ENCODE peak calls at places on chromosome 7, in six cellular contexts. M, L, N, K, P and F are unnamed samples.

GRCh38 chr7:50469181-50469580 is 19.0 kb upstream of the FIGNL1 start:
- DNase-seq in M (no peak), L (no peak), N (no peak), K (no peak), P (no peak), F (no peak)

GRCh38 chr7:41294556-41295454 is 408.1 kb downstream of the INHBA start:
- DNase-seq in M (no peak), L (no peak), N (no peak), K (no peak), P (no peak), F (no peak)

GRCh38 chr7:131226116-131226562 is 101.5 kb upstream of the MKLN1 start:
- DNase-seq in M (no peak), L (no peak), N (no peak), K (no peak), P (no peak), F (no peak)

GRCh38 chr7:25666671-25667060 is 438.4 kb upstream of the NPVF start:
- DNase-seq in M (no peak), L (no peak), N (no peak), K (no peak), P (no peak), F (no peak)

GRCh38 chr7:117157121-117157870 is 165.6 kb downstream of the WNT2 start:
- DNase-seq in M (peak; percentile 29), L (peak; percentile 48), N (peak; percentile 56), K (no peak), P (no peak), F (no peak)

GRCh38 chr7:2802504-2803341 is 41.4 kb downstream of the GNA12 start:
- DNase-seq in M (peak; percentile 56), L (no peak), N (no peak), K (no peak), P (no peak), F (no peak)

GRCh38 chr7:57646901-57647246 is 196.9 kb downstream of the ZNF716 start:
- DNase-seq in M (no peak), L (peak; percentile 67), N (no peak), K (no peak), P (no peak), F (no peak)

GRCh38 chr7:93148135-93148534 is at the start of gene SAMD9L:
- DNase-seq in M (no peak), L (no peak), N (no peak), K (peak; percentile 28), P (no peak), F (peak; percentile 65)

GRCh38 chr7:98879198-98879988 is 1.1 kb downstream of the TRRAP start:
- DNase-seq in M (peak; percentile 17), L (peak; percentile 52), N (peak; percentile 64), K (peak; percentile 74), P (peak; percentile 49), F (peak; percentile 84)

GRCh38 chr7:24668922-24669635 is 88.2 kb downstream of the GSDME start:
- DNase-seq in M (no peak), L (no peak), N (no peak), K (no peak), P (no peak), F (no peak)

GRCh38 chr7:18231854-18232253 is 204.2 kb upstream of the PRPS1L1 start:
- DNase-seq in M (no peak), L (no peak), N (no peak), K (no peak), P (no peak), F (no peak)

GRCh38 chr7:151511946-151512345 is 7.7 kb downstream of the RHEB start:
- DNase-seq in M (no peak), L (no peak), N (no peak), K (no peak), P (no peak), F (no peak)
- H3K9me3 ChIP-seq in M (no peaks in the 10 kb centered on the region), L (no peaks in the 10 kb centered on the region), N (no peaks in the 10 kb centered on the region), K (no peaks in the 10 kb centered on the region), P (no peaks in the 10 kb centered on the region), F (no peaks in the 10 kb centered on the region)

GRCh38 chr7:64373017-64373416 is 59.3 kb downstream of the ZNF736 start:
- DNase-seq in M (no peak), L (no peak), N (no peak), K (no peak), P (no peak), F (no peak)
- H3K9me3 ChIP-seq in M (no peaks in the 10 kb centered on the region), L (no peaks in the 10 kb centered on the region), N (peaks cover 2% of the 10 kb centered on the region), K (no peaks in the 10 kb centered on the region), P (peaks cover 98% of the 10 kb centered on the region), F (no peaks in the 10 kb centered on the region)

GRCh38 chr7:64640504-64640903 is 25.4 kb upstream of the ZNF107 start:
- DNase-seq in M (no peak), L (no peak), N (no peak), K (no peak), P (no peak), F (peak; percentile 22)

GRCh38 chr7:64639267-64640001 is 26.5 kb upstream of the ZNF107 start:
- DNase-seq in M (no peak), L (no peak), N (no peak), K (no peak), P (no peak), F (peak; percentile 43)

GRCh38 chr7:64637521-64638445 is 28.1 kb upstream of the ZNF107 start:
- DNase-seq in M (no peak), L (no peak), N (no peak), K (no peak), P (no peak), F (peak; percentile 23)

GRCh38 chr7:64636386-64636785 is 29.5 kb upstream of the ZNF107 start:
- DNase-seq in M (no peak), L (peak; percentile 13), N (no peak), K (no peak), P (no peak), F (peak; percentile 78)

DNA sequence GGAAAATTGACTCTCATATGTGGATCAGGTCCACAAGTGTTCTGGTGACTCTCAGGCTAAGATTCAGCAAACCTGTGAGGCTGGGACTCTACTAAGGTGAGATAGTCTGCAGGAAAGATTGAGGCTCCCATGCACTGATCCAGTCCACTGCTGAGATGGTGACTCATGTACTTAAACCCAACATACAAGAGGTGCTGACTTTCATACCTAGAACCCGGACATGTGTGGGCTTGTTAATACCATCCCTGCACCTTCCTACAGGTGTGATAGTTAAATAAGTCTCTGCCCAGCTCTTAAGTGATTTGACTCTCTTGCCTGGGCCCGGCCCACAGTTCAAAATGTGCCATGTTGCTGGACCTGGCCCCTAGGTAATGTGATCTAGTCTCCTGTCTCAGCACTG is 27.1 kb upstream of the ZNF107 start:
- DNase-seq in M (no peak), L (no peak), N (no peak), K (no peak), P (no peak), F (no peak)
- H3K9me3 ChIP-seq in M (no peaks in the 10 kb centered on the region), L (no peaks in the 10 kb centered on the region), N (no peaks in the 10 kb centered on the region), K (no peaks in the 10 kb centered on the region), P (peaks cover 100% of the 10 kb centered on the region), F (no peaks in the 10 kb centered on the region)

DNA sequence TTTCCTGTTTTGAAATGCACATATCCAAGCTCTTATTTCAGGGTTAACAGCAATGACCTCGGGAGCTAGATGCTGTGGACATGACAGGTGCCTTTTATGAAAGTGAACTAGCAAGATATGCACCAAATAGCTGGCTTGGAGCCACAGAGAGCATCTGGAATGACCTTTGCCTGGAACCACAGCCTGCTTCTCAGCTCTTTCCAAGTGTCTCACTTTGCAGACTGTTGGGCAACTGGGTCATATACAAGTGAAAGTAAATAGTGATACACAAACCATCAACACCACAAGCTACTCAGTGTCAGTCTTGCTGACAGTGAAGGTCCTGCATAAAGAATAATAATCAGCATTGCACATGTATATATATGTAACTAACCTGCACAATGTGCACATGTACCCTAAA is 183.5 kb downstream of the RNF133 start:
- DNase-seq in M (no peak), L (no peak), N (peak; percentile 33), K (no peak), P (no peak), F (no peak)
- H3K9me3 ChIP-seq in M (no peaks in the 10 kb centered on the region), L (no peaks in the 10 kb centered on the region), N (no peaks in the 10 kb centered on the region), K (no peaks in the 10 kb centered on the region), P (no peaks in the 10 kb centered on the region), F (no peaks in the 10 kb centered on the region)

GRCh38 chr7:149573519-149573918 is 75.9 kb upstream of the ZNF746 start:
- DNase-seq in M (no peak), L (no peak), N (no peak), K (no peak), P (no peak), F (peak; percentile 51)
- H3K9me3 ChIP-seq in M (peaks cover 18% of the 10 kb centered on the region), L (peaks cover 18% of the 10 kb centered on the region), N (peaks cover 7% of the 10 kb centered on the region), K (no peaks in the 10 kb centered on the region), P (no peaks in the 10 kb centered on the region), F (peaks cover 7% of the 10 kb centered on the region)

GRCh38 chr7:64312826-64313225 is 935 bp upstream of the ZNF736 start:
- DNase-seq in M (peak; percentile 12), L (no peak), N (no peak), K (no peak), P (no peak), F (no peak)

GRCh38 chr7:64310426-64310825 is 3.3 kb upstream of the ZNF736 start:
- DNase-seq in M (no peak), L (no peak), N (no peak), K (no peak), P (no peak), F (no peak)

GRCh38 chr7:64313740-64314491 is at the start of gene ZNF736:
- DNase-seq in M (peak; percentile 85), L (peak; percentile 91), N (peak; percentile 88), K (peak; percentile 87), P (no peak), F (peak; percentile 98)

GRCh38 chr7:64314493-64315020 is 796 bp downstream of the ZNF736 start:
- DNase-seq in M (no peak), L (no peak), N (no peak), K (no peak), P (no peak), F (peak; percentile 57)
- H3K9me3 ChIP-seq in M (no peaks in the 10 kb centered on the region), L (peaks cover 12% of the 10 kb centered on the region), N (no peaks in the 10 kb centered on the region), K (no peaks in the 10 kb centered on the region), P (peaks cover 70% of the 10 kb centered on the region), F (peaks cover 25% of the 10 kb centered on the region)

GRCh38 chr7:27247000-27247399 is 4.4 kb downstream of the EVX1 start:
- DNase-seq in M (no peak), L (no peak), N (no peak), K (no peak), P (no peak), F (no peak)
- H3K9me3 ChIP-seq in M (no peaks in the 10 kb centered on the region), L (no peaks in the 10 kb centered on the region), N (no peaks in the 10 kb centered on the region), K (no peaks in the 10 kb centered on the region), P (no peaks in the 10 kb centered on the region), F (no peaks in the 10 kb centered on the region)

DNA sequence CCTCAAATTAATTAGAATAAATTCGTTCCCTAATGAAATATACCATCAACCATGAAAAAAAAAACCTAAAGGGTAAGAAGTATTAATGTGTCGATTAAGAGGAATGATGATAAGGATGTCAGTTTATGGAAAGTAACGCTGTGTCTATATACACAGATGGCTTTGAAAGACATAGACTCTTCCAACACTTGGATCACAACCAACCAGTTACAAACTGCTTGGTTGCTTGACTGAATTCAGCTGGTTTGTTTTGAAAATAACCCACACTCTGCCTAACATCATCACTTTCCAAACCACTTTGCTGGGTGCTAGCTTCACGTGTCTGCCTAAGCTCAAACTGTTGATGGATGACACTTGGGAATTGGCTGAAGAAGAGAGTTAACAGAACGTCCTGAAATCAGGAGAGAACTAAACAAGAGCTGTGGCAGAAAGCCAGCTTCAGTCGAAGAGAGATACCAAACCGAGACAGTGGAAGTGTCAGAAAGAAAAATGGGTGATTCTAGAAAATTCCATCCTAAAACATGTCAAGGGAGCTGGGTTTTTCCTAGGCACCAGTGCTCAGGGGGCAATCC is 420.9 kb upstream of the AUTS2 start:
- DNase-seq in M (no peak), L (no peak), N (peak; percentile 17), K (no peak), P (no peak), F (no peak)
- H3K9me3 ChIP-seq in M (no peaks in the 10 kb centered on the region), L (no peaks in the 10 kb centered on the region), N (no peaks in the 10 kb centered on the region), K (no peaks in the 10 kb centered on the region), P (no peaks in the 10 kb centered on the region), F (no peaks in the 10 kb centered on the region)